ENCODE peak calls at places on chromosome 11, in four cellular contexts. L is IMR-90, T is mucosa of descending colon, K is bronchial epithelial cell. A is an unnamed sample.

GRCh38 chr11:9755561-9755960 is 91.7 kb downstream of the SWAP70 start:
- DNase-seq in K (no peak), L (peak), T (no peak), A (peak)

GRCh38 chr11:96013459-96014213 is 89.7 kb upstream of the MTMR2 start:
- DNase-seq in T (no peak), K (no peak), L (no peak), A (no peak)

GRCh38 chr11:20638074-20638473 is 31.3 kb upstream of the NELL1 start:
- DNase-seq in K (no peak), L (no peak), T (no peak), A (no peak)

GRCh38 chr11:94876222-94876621 is 97.1 kb downstream of the CWC15 start:
- DNase-seq in L (no peak), T (no peak), K (no peak), A (no peak)

GRCh38 chr11:18100926-18101656 is 4.8 kb downstream of the SAAL1 start:
- DNase-seq in T (no peak), K (no peak), L (no peak), A (no peak)

GRCh38 chr11:116697639-116698038 is 75.1 kb downstream of the BUD13 start:
- DNase-seq in K (no peak), T (no peak), L (no peak), A (no peak)

GRCh38 chr11:14638561-14638960 is 5.0 kb upstream of the PDE3B start:
- DNase-seq in L (no peak), T (no peak), K (no peak), A (no peak)

GRCh38 chr11:83364500-83365059 is 78.4 kb upstream of the CCDC90B start:
- DNase-seq in L (no peak), T (no peak), K (peak), A (no peak)

GRCh38 chr11:102530558-102530957 is at the start of gene MMP7:
- DNase-seq in K (peak), T (peak), L (peak), A (no peak)

GRCh38 chr11:71120346-71120963 is 131.9 kb downstream of the SHANK2 start:
- DNase-seq in K (peak), T (peak), L (no peak), A (no peak)

GRCh38 chr11:120306519-120307242 is 18.4 kb upstream of the TLCD5 start:
- DNase-seq in K (peak), T (peak), L (peak), A (peak)

GRCh38 chr11:116798368-116798767 is 6.7 kb upstream of the APOA5 start:
- DNase-seq in K (no peak), L (no peak), T (no peak), A (no peak)

GRCh38 chr11:107430525-107430924 is 27.1 kb downstream of the CWF19L2 start:
- DNase-seq in T (no peak), K (no peak), L (no peak), A (no peak)

GRCh38 chr11:112655386-112655785 is 305.8 kb upstream of the NCAM1 start:
- DNase-seq in T (peak), K (no peak), L (peak), A (peak)

GRCh38 chr11:93784935-93785360 is 866 bp downstream of the MED17 start:
- DNase-seq in L (no peak), T (peak), K (no peak), A (no peak)

GRCh38 chr11:93784152-93784934 is at the start of gene MED17:
- DNase-seq in L (peak), K (peak), T (peak), A (peak)

GRCh38 chr11:93783362-93783761 is 720 bp upstream of the MED17 start:
- DNase-seq in K (no peak), L (no peak), T (no peak), A (no peak)

DNA sequence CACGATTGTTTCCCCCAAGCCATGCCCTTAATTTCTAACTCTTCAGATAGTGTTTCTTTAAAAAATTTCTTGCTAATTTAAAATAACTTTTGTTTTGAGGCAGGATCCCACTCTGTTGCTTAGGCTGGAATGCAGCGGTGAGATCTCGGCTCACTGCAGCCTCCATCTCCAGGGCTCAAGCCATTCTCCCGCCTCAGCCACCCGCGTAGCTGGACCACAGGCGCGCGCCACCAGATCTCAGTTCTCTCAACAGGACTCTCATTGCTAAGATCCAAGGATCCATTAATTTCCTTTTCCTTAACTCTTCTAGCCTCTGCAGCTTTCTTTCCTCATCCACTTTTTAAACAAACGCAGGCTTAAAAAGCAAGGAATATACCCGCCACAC is 323 bp upstream of the MED17 start:
- DNase-seq in L (no peak), T (no peak), K (peak), A (no peak)
- TF ChIP-seq CTCF in L (no peak), T (no peak), K (no peak), A (no peak)

GRCh38 chr11:31881825-31882224 is 70.7 kb upstream of the PAX6 start:
- DNase-seq in L (no peak), T (no peak), K (no peak), A (no peak)
- H3K4me3 ChIP-seq in L (no peak), T (no peak), K (no peak), A (no peak)

DNA sequence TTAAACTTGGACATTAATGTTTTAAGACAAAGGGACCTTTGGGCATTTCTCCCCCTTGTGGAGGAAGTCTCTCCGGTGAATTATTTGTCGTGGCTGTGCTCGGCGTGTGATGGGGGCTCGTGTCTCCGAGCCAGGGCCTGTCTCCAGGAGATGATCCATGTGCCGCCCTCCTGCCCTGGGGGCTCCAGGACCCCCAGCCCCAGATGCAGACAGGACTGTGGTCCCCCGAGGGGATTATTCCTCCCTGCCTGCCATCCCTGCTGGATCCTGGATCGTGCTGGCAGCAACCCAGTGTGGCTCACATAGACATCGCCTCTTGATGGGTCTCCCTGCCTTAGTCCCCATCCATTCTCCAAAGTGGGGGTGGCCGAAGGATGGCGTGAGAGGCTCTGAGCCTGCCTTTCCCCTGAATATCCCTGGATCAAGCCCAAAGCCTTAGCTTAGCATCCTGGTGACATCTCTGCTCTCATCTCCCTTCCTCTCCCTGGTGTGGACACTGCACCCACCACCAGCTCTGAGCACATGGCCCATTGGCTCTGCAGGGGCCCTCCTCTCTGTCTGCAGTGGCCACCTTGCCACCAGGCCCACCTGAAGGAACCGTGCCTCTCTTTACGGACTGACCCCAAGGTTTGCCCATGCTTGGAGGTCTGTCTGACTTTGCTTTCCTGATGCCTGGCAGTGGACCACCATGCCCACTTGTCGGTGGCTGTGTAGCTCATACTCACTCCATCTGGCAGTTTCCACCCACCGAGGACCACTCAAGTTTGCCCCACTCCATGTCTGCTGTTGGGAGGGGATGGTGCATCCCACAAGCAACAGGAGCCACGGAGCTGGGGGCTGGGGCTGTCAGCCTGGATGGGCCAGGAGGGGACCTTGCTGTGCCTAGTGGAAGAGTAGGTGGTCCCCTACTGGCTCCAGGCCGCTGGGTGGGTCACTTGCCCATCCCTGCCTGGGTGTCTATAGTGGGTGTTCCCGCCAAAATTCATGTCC is 56.7 kb downstream of the SMIM38 start:
- DNase-seq in T (no peak), L (no peak), K (no peak), A (no peak)
- TF ChIP-seq CTCF in T (no peak), L (peak), K (peak), A (peak)

GRCh38 chr11:129695543-129696308 is 119.9 kb upstream of the TMEM45B start:
- DNase-seq in L (peak), K (peak), T (peak), A (no peak)
- H3K4me3 ChIP-seq in L (no peak), K (no peak), T (no peak), A (peak)

DNA sequence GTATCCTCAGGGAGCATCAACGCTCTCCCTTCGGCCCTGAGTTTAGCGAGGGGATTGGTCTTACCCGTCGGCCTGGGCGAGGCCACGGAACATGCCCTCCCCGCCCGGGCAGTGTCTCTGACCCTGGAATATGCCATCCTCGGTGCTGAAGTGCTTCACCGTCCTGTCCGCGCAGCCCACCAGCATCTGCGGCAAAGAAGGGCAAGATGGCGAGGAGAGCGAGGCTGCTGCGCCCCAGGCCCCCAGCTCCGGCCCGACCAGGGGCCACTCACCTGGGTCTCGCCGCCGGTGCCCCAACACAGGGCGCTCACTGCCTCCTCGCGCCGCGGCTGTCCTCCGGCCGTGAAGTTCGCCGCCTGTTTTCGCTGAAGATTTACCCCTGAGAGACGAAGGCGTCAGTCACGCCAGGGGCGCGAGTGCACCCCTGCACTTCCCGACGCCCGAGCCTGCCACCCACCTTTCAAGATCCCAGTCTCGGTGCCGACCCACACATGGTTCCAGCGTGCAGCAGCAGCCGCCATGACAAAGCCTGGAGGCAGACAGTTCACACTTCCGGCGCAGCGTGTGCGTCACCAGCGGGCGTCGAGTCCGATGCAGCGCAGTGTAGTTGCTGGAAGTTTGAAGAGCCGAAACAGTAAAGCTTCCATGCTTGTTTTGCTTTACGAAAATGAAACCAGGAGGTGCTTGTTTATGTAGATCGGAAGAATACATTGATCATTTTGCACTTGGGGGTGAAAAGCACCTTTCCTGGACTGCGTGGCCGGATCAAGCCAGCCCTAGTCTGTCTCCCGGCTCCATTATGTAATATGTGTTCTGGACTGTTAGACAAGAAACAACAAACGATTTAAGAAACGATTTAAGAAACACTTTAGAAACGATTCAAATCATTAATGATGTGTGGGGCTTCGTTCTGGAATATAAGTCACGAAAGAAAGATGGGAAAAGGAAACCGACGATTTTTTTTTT is at the start of gene WDR74:
- DNase-seq in T (peak), K (peak), L (peak), A (peak)
- TF ChIP-seq CTCF in T (no peak), K (no peak), L (no peak), A (no peak)

DNA sequence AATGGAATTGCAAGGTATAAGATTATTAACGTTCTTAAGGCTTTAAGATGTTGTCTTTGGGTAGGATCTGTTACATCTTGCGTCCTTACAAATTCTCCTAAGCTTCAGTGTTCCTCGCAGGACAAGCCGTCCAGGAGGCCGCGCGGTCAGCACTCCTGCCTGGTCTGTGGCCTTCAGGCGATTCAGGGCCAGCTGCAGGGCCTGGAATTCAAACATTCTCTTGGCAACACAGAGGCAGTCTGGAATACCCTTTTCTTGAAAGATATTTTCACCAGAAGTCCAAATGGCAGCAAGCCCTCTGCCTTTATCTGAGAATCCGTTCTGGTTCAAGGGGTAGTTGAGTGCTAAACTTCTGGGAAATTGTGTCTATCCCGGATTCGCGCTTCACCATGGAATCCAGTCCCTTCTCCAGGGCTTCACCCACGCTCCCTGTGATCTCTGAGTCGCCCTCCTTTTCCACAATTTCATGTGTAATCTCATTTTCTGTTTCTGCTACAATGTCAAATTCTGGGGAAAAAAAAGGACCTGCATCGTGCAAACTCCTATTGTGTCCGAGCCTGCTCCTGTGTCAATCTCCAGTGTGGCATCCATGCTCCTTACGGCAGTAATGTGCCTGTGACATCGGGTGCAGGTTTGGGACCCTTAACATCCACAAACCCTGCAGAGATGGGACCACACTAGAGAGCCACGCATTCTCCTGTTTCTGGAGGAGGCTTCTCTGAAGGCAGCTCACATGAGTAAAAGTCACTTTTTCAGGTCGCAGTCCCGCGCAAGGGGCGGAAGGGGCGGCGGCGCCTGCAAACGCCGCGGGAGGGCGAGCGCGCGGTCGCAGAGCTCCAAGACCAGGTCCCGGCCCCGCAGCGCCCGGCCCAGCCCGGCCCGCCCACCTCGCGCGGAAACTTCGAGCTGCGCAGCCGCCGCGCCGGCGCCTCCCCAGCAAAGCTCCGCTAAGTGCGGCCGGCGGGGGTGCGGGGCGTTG is 25.3 kb upstream of the SORL1 start:
- DNase-seq in K (no peak), L (no peak), T (peak), A (no peak)
- H3K4me3 ChIP-seq in K (peak), L (no peak), T (no peak), A (peak)

GRCh38 chr11:56624661-56625110 is 10.0 kb upstream of the OR5M1 start:
- DNase-seq in K (peak), T (no peak), L (peak), A (peak)
- TF ChIP-seq CTCF in K (peak), T (no peak), L (peak), A (no peak)

GRCh38 chr11:73830261-73830660 is 42.6 kb downstream of the MRPL48 start:
- DNase-seq in L (no peak), K (no peak), T (no peak), A (no peak)
- H3K4me3 ChIP-seq in L (no peak), K (no peak), T (no peak), A (no peak)

A was measured in astrocyte of the cerebellum.